ENCODE peak calls at places on chromosomes 3 and 15, in six cellular contexts. B, U, E, I, T and R are unnamed samples.

GRCh38 chr3:9339750-9340449 is 23.0 kb upstream of the THUMPD3 start:
- DNase-seq in T (no peak), I (no peak), U (no peak), B (no peak), E (no peak), R (no peak)

GRCh38 chr15:26974120-26974780 is 3.3 kb downstream of the GABRG3 start:
- DNase-seq in T (no peak), B (peak; percentile 39), I (no peak), E (peak; percentile 57), U (peak; percentile 13), R (no peak)

GRCh38 chr15:45522179-45522930 is at the start of gene SLC30A4:
- DNase-seq in E (peak; percentile 63), T (peak; percentile 59), U (no peak), B (peak; percentile 69), I (no peak), R (peak; percentile 61)

GRCh38 chr15:34214135-34214534 is 4.2 kb upstream of the KATNBL1 start:
- DNase-seq in I (no peak), B (no peak), E (peak; percentile 54), U (no peak), T (no peak), R (no peak)

GRCh38 chr3:57977755-57978715 is 30.2 kb upstream of the FLNB start:
- DNase-seq in B (no peak), T (no peak), E (no peak), U (peak; percentile 67), I (no peak), R (no peak)

GRCh38 chr3:49255112-49255511 is 21.9 kb downstream of the C3orf62 start:
- DNase-seq in B (no peak), I (no peak), U (no peak), E (no peak), T (no peak), R (no peak)

GRCh38 chr15:69996842-69997478 is 100.8 kb downstream of the TLE3 start:
- DNase-seq in B (no peak), U (no peak), I (no peak), T (no peak), E (no peak), R (no peak)

GRCh38 chr3:138438896-138439295 is 4.5 kb downstream of the ESYT3 start:
- DNase-seq in U (no peak), T (no peak), E (no peak), B (no peak), I (no peak), R (no peak)

GRCh38 chr3:149131594-149131993 is 2.2 kb downstream of the HPS3 start:
- DNase-seq in T (no peak), I (no peak), B (no peak), U (no peak), E (no peak), R (no peak)

GRCh38 chr15:89937365-89938355 is 24.9 kb upstream of the ARPIN start:
- DNase-seq in E (no peak), I (no peak), T (no peak), B (no peak), U (no peak), R (no peak)

GRCh38 chr3:41681479-41681878 is 280.4 kb downstream of the ULK4 start:
- DNase-seq in U (peak; percentile 79), T (no peak), E (no peak), I (no peak), B (no peak), R (no peak)

GRCh38 chr3:76065975-76066374 is 280.6 kb upstream of the ZNF717 start:
- DNase-seq in I (no peak), B (no peak), E (no peak), T (no peak), U (no peak), R (no peak)

GRCh38 chr3:11618897-11619296 is 24.8 kb downstream of the VGLL4 start:
- DNase-seq in B (no peak), T (no peak), U (peak; percentile 98), I (no peak), E (no peak), R (no peak)

GRCh38 chr3:139629033-139629432 is 48.7 kb downstream of the NMNAT3 start:
- DNase-seq in T (peak; percentile 14), E (no peak), B (peak; percentile 9), U (peak; percentile 36), I (no peak), R (peak; percentile 17)

GRCh38 chr3:75294124-75294523 is 370.0 kb upstream of the FRG2C start:
- DNase-seq in E (peak; percentile 53), T (no peak), U (peak; percentile 2), I (no peak), B (peak; percentile 6), R (peak; percentile 5)

GRCh38 chr3:101720851-101721649 is 3.4 kb upstream of the CEP97 start:
- DNase-seq in B (no peak), T (no peak), U (no peak), I (no peak), E (no peak), R (no peak)

GRCh38 chr15:51094606-51095569 is at the start of gene TNFAIP8L3:
- DNase-seq in U (peak; percentile 7), E (peak; percentile 57), B (no peak), I (no peak), T (peak; percentile 34), R (no peak)

GRCh38 chr3:128573707-128574162 is 76.9 kb downstream of the RPN1 start:
- DNase-seq in E (no peak), I (no peak), U (no peak), T (no peak), B (peak; percentile 54), R (no peak)

GRCh38 chr15:67762610-67763368 is 62.5 kb upstream of the SKOR1 start:
- DNase-seq in I (peak; percentile 85), U (no peak), B (no peak), T (peak; percentile 33), E (no peak), R (peak; percentile 26)

GRCh38 chr3:81045976-81046375 is 715.5 kb downstream of the GBE1 start:
- DNase-seq in B (no peak), T (no peak), I (no peak), E (no peak), U (no peak), R (no peak)

GRCh38 chr3:55486857-55487375 is at the start of gene WNT5A:
- DNase-seq in E (no peak), T (no peak), I (no peak), B (no peak), U (no peak), R (no peak)

GRCh38 chr3:55191911-55192787 is 264.3 kb upstream of the LRTM1 start:
- DNase-seq in I (no peak), T (no peak), E (no peak), B (no peak), U (no peak), R (no peak)

GRCh38 chr3:160257606-160258005 is 32.4 kb downstream of the C3orf80 start:
- DNase-seq in B (no peak), E (no peak), T (no peak), I (no peak), U (no peak), R (no peak)
- TF ChIP-seq POLR2A in B (no peak), E (no peak), T (no peak), I (no peak), U (no peak), R (no peak)

GRCh38 chr15:75228787-75229186 is 27.1 kb downstream of the C15orf39 start:
- DNase-seq in I (no peak), E (no peak), T (no peak), B (no peak), U (no peak), R (peak; percentile 11)

GRCh38 chr15:75231836-75232235 is 26.3 kb upstream of the GOLGA6C start:
- DNase-seq in T (no peak), U (no peak), E (no peak), B (no peak), I (no peak), R (peak; percentile 3)

GRCh38 chr15:75229191-75230015 is 27.7 kb downstream of the C15orf39 start:
- DNase-seq in B (no peak), T (peak; percentile 16), E (no peak), U (no peak), I (no peak), R (peak; percentile 5)

GRCh38 chr15:75230524-75231371 is 27.4 kb upstream of the GOLGA6C start:
- DNase-seq in U (no peak), T (peak; percentile 23), E (no peak), I (no peak), B (no peak), R (peak; percentile 33)

DNA sequence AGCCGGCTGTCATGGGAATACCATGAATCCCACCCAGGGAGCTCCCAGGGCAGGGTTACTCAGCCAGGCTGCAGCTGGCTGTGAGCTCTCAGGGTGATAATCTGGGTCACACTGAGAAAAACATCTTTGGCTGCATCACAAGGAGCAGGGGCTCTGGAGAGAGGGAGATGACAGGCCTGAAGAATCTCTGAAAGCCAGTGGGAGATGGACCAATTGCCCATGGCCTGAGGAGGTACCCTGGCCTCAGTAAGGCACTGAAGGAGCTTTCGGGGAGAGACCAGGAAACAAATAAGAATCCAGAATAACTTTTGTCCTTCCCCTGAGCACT is 28.2 kb upstream of the GOLGA6C start:
- DNase-seq in B (no peak), I (no peak), T (no peak), U (no peak), E (no peak), R (peak; percentile 17)
- TF ChIP-seq TAF1 in B (no peak), I (no peak), T (no peak), U (no peak), E (no peak), R (no peak)

GRCh38 chr3:50615190-50615589 is 1.8 kb upstream of the MAPKAPK3 start:
- DNase-seq in B (no peak), U (no peak), I (no peak), E (no peak), T (no peak), R (no peak)

GRCh38 chr3:50617096-50617791 is at the start of gene MAPKAPK3:
- DNase-seq in B (peak; percentile 36), T (peak; percentile 89), E (no peak), I (no peak), U (peak; percentile 29), R (no peak)

GRCh38 chr3:50617911-50618481 is 1.0 kb downstream of the MAPKAPK3 start:
- DNase-seq in U (no peak), I (no peak), T (no peak), E (no peak), B (no peak), R (no peak)

GRCh38 chr3:50616003-50616769 is 765 bp upstream of the MAPKAPK3 start:
- DNase-seq in E (peak; percentile 90), I (no peak), U (peak; percentile 74), B (peak; percentile 87), T (peak; percentile 76), R (peak; percentile 74)

DNA sequence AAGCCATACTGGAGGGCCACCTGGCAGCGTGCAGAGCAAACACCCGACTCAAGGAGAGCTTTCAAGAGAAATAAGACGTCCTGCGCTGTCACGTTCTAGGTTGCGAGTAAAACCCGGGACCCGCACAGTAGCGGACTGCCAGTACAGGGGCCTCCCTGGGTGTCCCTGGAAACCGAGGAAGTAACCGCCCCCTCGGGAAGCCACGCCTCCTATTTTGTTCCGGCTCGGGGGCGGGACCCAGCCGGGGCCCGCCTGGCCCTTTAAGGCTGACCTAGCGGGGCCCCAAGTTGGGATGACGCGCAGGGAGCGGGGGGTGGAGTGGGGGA is 218 bp upstream of the MAPKAPK3 start:
- DNase-seq in U (peak; percentile 83), E (peak; percentile 98), T (no peak), I (peak; percentile 72), B (peak; percentile 92), R (peak; percentile 88)
- TF ChIP-seq POLR2A in U (no peak), E (no peak), T (no peak), I (no peak), B (no peak), R (no peak)

DNA sequence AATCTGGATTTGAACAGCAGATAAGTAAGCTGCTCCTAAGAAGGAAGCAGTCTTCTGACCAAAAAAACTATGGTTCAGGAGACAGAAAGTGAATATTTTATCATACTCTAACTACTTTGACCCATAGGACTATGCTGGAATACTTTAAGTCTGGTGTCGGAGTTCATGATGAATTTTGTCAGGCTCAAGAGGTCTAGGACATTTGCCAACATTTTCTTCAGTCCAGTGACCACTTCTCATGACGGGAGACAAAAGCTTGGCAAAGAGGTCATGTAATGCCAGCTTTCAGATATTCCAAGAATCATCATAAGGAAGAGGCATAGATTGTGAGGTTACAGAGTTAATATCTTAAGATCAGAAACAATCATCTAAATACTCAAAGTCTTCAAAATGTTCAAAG is 20.5 kb upstream of the DCBLD2 start:
- DNase-seq in E (no peak), B (no peak), T (no peak), U (no peak), I (no peak), R (no peak)
- TF ChIP-seq TAF1 in E (no peak), B (no peak), T (no peak), U (no peak), I (no peak), R (no peak)